ENCODE peak calls at places on chromosomes 4 and X, in nine cellular contexts. One of them, this sample, is unnamed.

GRCh38 chr4:81031389-81032173 is 1.1 kb downstream of the BMP3 start:
- DNase-seq in iris pigment epithelial cell: no peak
- DNase-seq in activated CD4-positive, CD25-positive, alpha-beta regulatory T cell: no peak
- DNase-seq in lower leg skin: no peak
- DNase-seq in astrocyte of the spinal cord: no peak
- DNase-seq in activated B cell treated with CpG ODN at 0.5 μM for 24 hours: no peak
- DNase-seq in mammary epithelial cell: no peak
- DNase-seq in foreskin keratinocyte: no peak
- DNase-seq in naive thymus-derived CD8-positive, alpha-beta T cell: no peak
- DNase-seq in this sample: no peak

GRCh38 chrX:1534321-1535168 is 2.4 kb downstream of the P2RY8 start:
- DNase-seq in mammary epithelial cell: no peak
- DNase-seq in iris pigment epithelial cell: no peak
- DNase-seq in activated CD4-positive, CD25-positive, alpha-beta regulatory T cell: no peak
- DNase-seq in foreskin keratinocyte: no peak
- DNase-seq in lower leg skin: no peak
- DNase-seq in activated B cell treated with CpG ODN at 0.5 μM for 24 hours: peak
- DNase-seq in naive thymus-derived CD8-positive, alpha-beta T cell: peak
- DNase-seq in astrocyte of the spinal cord: no peak
- DNase-seq in this sample: no peak

GRCh38 chrX:53678667-53679066 is 7.9 kb downstream of the HUWE1 start:
- DNase-seq in mammary epithelial cell: no peak
- DNase-seq in iris pigment epithelial cell: peak
- DNase-seq in naive thymus-derived CD8-positive, alpha-beta T cell: no peak
- DNase-seq in lower leg skin: no peak
- DNase-seq in activated CD4-positive, CD25-positive, alpha-beta regulatory T cell: no peak
- DNase-seq in astrocyte of the spinal cord: no peak
- DNase-seq in foreskin keratinocyte: no peak
- DNase-seq in activated B cell treated with CpG ODN at 0.5 μM for 24 hours: no peak
- DNase-seq in this sample: no peak

GRCh38 chrX:151359931-151360871 is 36.8 kb upstream of the VMA21 start:
- DNase-seq in mammary epithelial cell: peak
- DNase-seq in iris pigment epithelial cell: peak
- DNase-seq in astrocyte of the spinal cord: no peak
- DNase-seq in activated B cell treated with CpG ODN at 0.5 μM for 24 hours: peak
- DNase-seq in naive thymus-derived CD8-positive, alpha-beta T cell: peak
- DNase-seq in activated CD4-positive, CD25-positive, alpha-beta regulatory T cell: no peak
- DNase-seq in lower leg skin: no peak
- DNase-seq in foreskin keratinocyte: peak
- DNase-seq in this sample: peak

GRCh38 chr4:70902577-70903281 is 560 bp downstream of the MOB1B start:
- DNase-seq in astrocyte of the spinal cord: peak
- DNase-seq in foreskin keratinocyte: peak
- DNase-seq in activated B cell treated with CpG ODN at 0.5 μM for 24 hours: no peak
- DNase-seq in lower leg skin: no peak
- DNase-seq in naive thymus-derived CD8-positive, alpha-beta T cell: peak
- DNase-seq in activated CD4-positive, CD25-positive, alpha-beta regulatory T cell: peak
- DNase-seq in iris pigment epithelial cell: peak
- DNase-seq in mammary epithelial cell: no peak
- DNase-seq in this sample: peak

GRCh38 chrX:26848511-26848910 is 614.6 kb downstream of the PPP4R3C start:
- DNase-seq in lower leg skin: no peak
- DNase-seq in mammary epithelial cell: no peak
- DNase-seq in activated B cell treated with CpG ODN at 0.5 μM for 24 hours: no peak
- DNase-seq in iris pigment epithelial cell: peak
- DNase-seq in naive thymus-derived CD8-positive, alpha-beta T cell: no peak
- DNase-seq in astrocyte of the spinal cord: peak
- DNase-seq in activated CD4-positive, CD25-positive, alpha-beta regulatory T cell: no peak
- DNase-seq in foreskin keratinocyte: no peak
- DNase-seq in this sample: no peak

GRCh38 chr4:187615972-187616371 is 379.6 kb upstream of the ZFP42 start:
- DNase-seq in foreskin keratinocyte: no peak
- DNase-seq in mammary epithelial cell: no peak
- DNase-seq in activated CD4-positive, CD25-positive, alpha-beta regulatory T cell: no peak
- DNase-seq in naive thymus-derived CD8-positive, alpha-beta T cell: no peak
- DNase-seq in iris pigment epithelial cell: no peak
- DNase-seq in activated B cell treated with CpG ODN at 0.5 μM for 24 hours: no peak
- DNase-seq in astrocyte of the spinal cord: no peak
- DNase-seq in lower leg skin: no peak
- DNase-seq in this sample: no peak

GRCh38 chrX:17706676-17707075 is 30.6 kb upstream of the SCML1 start:
- DNase-seq in activated B cell treated with CpG ODN at 0.5 μM for 24 hours: no peak
- DNase-seq in astrocyte of the spinal cord: peak
- DNase-seq in lower leg skin: no peak
- DNase-seq in foreskin keratinocyte: peak
- DNase-seq in mammary epithelial cell: peak
- DNase-seq in activated CD4-positive, CD25-positive, alpha-beta regulatory T cell: no peak
- DNase-seq in naive thymus-derived CD8-positive, alpha-beta T cell: no peak
- DNase-seq in iris pigment epithelial cell: peak
- DNase-seq in this sample: no peak

GRCh38 chr4:112449708-112450107 is 66.3 kb downstream of the NEUROG2 start:
- DNase-seq in mammary epithelial cell: no peak
- DNase-seq in activated B cell treated with CpG ODN at 0.5 μM for 24 hours: no peak
- DNase-seq in iris pigment epithelial cell: no peak
- DNase-seq in foreskin keratinocyte: no peak
- DNase-seq in naive thymus-derived CD8-positive, alpha-beta T cell: no peak
- DNase-seq in astrocyte of the spinal cord: no peak
- DNase-seq in lower leg skin: no peak
- DNase-seq in activated CD4-positive, CD25-positive, alpha-beta regulatory T cell: no peak
- DNase-seq in this sample: no peak

GRCh38 chr4:147927377-147928137 is 195.7 kb downstream of the ARHGAP10 start:
- DNase-seq in mammary epithelial cell: no peak
- DNase-seq in astrocyte of the spinal cord: peak
- DNase-seq in activated B cell treated with CpG ODN at 0.5 μM for 24 hours: no peak
- DNase-seq in iris pigment epithelial cell: peak
- DNase-seq in activated CD4-positive, CD25-positive, alpha-beta regulatory T cell: no peak
- DNase-seq in lower leg skin: no peak
- DNase-seq in foreskin keratinocyte: no peak
- DNase-seq in naive thymus-derived CD8-positive, alpha-beta T cell: no peak
- DNase-seq in this sample: no peak

GRCh38 chrX:46072776-46073175 is 472.4 kb downstream of the ZNF674 start:
- DNase-seq in iris pigment epithelial cell: no peak
- DNase-seq in activated B cell treated with CpG ODN at 0.5 μM for 24 hours: no peak
- DNase-seq in foreskin keratinocyte: peak
- DNase-seq in astrocyte of the spinal cord: no peak
- DNase-seq in naive thymus-derived CD8-positive, alpha-beta T cell: no peak
- DNase-seq in mammary epithelial cell: peak
- DNase-seq in activated CD4-positive, CD25-positive, alpha-beta regulatory T cell: no peak
- DNase-seq in lower leg skin: no peak
- DNase-seq in this sample: no peak

GRCh38 chrX:148995661-148996060 is 495.2 kb downstream of the AFF2 start:
- DNase-seq in astrocyte of the spinal cord: no peak
- DNase-seq in activated B cell treated with CpG ODN at 0.5 μM for 24 hours: no peak
- DNase-seq in mammary epithelial cell: no peak
- DNase-seq in activated CD4-positive, CD25-positive, alpha-beta regulatory T cell: no peak
- DNase-seq in naive thymus-derived CD8-positive, alpha-beta T cell: no peak
- DNase-seq in iris pigment epithelial cell: no peak
- DNase-seq in lower leg skin: no peak
- DNase-seq in foreskin keratinocyte: peak
- DNase-seq in this sample: no peak

GRCh38 chr4:169312690-169313422 is 42.1 kb upstream of the SH3RF1 start:
- DNase-seq in activated CD4-positive, CD25-positive, alpha-beta regulatory T cell: no peak
- DNase-seq in mammary epithelial cell: no peak
- DNase-seq in activated B cell treated with CpG ODN at 0.5 μM for 24 hours: no peak
- DNase-seq in lower leg skin: no peak
- DNase-seq in astrocyte of the spinal cord: no peak
- DNase-seq in iris pigment epithelial cell: no peak
- DNase-seq in foreskin keratinocyte: peak
- DNase-seq in naive thymus-derived CD8-positive, alpha-beta T cell: no peak
- DNase-seq in this sample: no peak

GRCh38 chr4:67714955-67715354 is 14.0 kb upstream of the UBA6 start:
- DNase-seq in naive thymus-derived CD8-positive, alpha-beta T cell: no peak
- DNase-seq in lower leg skin: no peak
- DNase-seq in foreskin keratinocyte: no peak
- DNase-seq in activated B cell treated with CpG ODN at 0.5 μM for 24 hours: no peak
- DNase-seq in iris pigment epithelial cell: no peak
- DNase-seq in activated CD4-positive, CD25-positive, alpha-beta regulatory T cell: no peak
- DNase-seq in mammary epithelial cell: no peak
- DNase-seq in astrocyte of the spinal cord: no peak
- DNase-seq in this sample: no peak

GRCh38 chr4:123350726-123351125 is 45.9 kb upstream of the SPRY1 start:
- DNase-seq in activated CD4-positive, CD25-positive, alpha-beta regulatory T cell: no peak
- DNase-seq in naive thymus-derived CD8-positive, alpha-beta T cell: no peak
- DNase-seq in activated B cell treated with CpG ODN at 0.5 μM for 24 hours: no peak
- DNase-seq in astrocyte of the spinal cord: no peak
- DNase-seq in foreskin keratinocyte: no peak
- DNase-seq in mammary epithelial cell: no peak
- DNase-seq in lower leg skin: no peak
- DNase-seq in iris pigment epithelial cell: no peak
- DNase-seq in this sample: no peak

GRCh38 chrX:109795682-109796081 is 62.6 kb upstream of the ACSL4 start:
- DNase-seq in naive thymus-derived CD8-positive, alpha-beta T cell: no peak
- DNase-seq in astrocyte of the spinal cord: no peak
- DNase-seq in foreskin keratinocyte: peak
- DNase-seq in lower leg skin: no peak
- DNase-seq in iris pigment epithelial cell: no peak
- DNase-seq in activated CD4-positive, CD25-positive, alpha-beta regulatory T cell: no peak
- DNase-seq in activated B cell treated with CpG ODN at 0.5 μM for 24 hours: no peak
- DNase-seq in mammary epithelial cell: no peak
- DNase-seq in this sample: no peak

GRCh38 chr4:26647523-26648224 is 63.8 kb downstream of the TBC1D19 start:
- DNase-seq in activated B cell treated with CpG ODN at 0.5 μM for 24 hours: no peak
- DNase-seq in lower leg skin: no peak
- DNase-seq in foreskin keratinocyte: no peak
- DNase-seq in iris pigment epithelial cell: no peak
- DNase-seq in naive thymus-derived CD8-positive, alpha-beta T cell: no peak
- DNase-seq in astrocyte of the spinal cord: no peak
- DNase-seq in mammary epithelial cell: no peak
- DNase-seq in activated CD4-positive, CD25-positive, alpha-beta regulatory T cell: no peak
- DNase-seq in this sample: no peak

GRCh38 chr4:82125170-82125862 is 248.5 kb downstream of the HNRNPD start:
- DNase-seq in mammary epithelial cell: no peak
- DNase-seq in activated B cell treated with CpG ODN at 0.5 μM for 24 hours: no peak
- DNase-seq in naive thymus-derived CD8-positive, alpha-beta T cell: no peak
- DNase-seq in activated CD4-positive, CD25-positive, alpha-beta regulatory T cell: no peak
- DNase-seq in lower leg skin: no peak
- DNase-seq in iris pigment epithelial cell: no peak
- DNase-seq in astrocyte of the spinal cord: no peak
- DNase-seq in foreskin keratinocyte: no peak
- DNase-seq in this sample: no peak

GRCh38 chr4:10347281-10347795 is 109.9 kb downstream of the ZNF518B start:
- DNase-seq in foreskin keratinocyte: peak
- DNase-seq in lower leg skin: no peak
- DNase-seq in naive thymus-derived CD8-positive, alpha-beta T cell: no peak
- DNase-seq in activated CD4-positive, CD25-positive, alpha-beta regulatory T cell: no peak
- DNase-seq in iris pigment epithelial cell: no peak
- DNase-seq in astrocyte of the spinal cord: no peak
- DNase-seq in activated B cell treated with CpG ODN at 0.5 μM for 24 hours: no peak
- DNase-seq in mammary epithelial cell: peak
- DNase-seq in this sample: no peak

GRCh38 chrX:133056341-133056740 is 40.6 kb downstream of the USP26 start:
- DNase-seq in activated CD4-positive, CD25-positive, alpha-beta regulatory T cell: no peak
- DNase-seq in lower leg skin: no peak
- DNase-seq in foreskin keratinocyte: peak
- DNase-seq in activated B cell treated with CpG ODN at 0.5 μM for 24 hours: no peak
- DNase-seq in mammary epithelial cell: peak
- DNase-seq in naive thymus-derived CD8-positive, alpha-beta T cell: no peak
- DNase-seq in astrocyte of the spinal cord: no peak
- DNase-seq in iris pigment epithelial cell: no peak
- DNase-seq in this sample: no peak

GRCh38 chr4:117064297-117064696 is 21.1 kb downstream of the TRAM1L1 start:
- DNase-seq in astrocyte of the spinal cord: peak
- DNase-seq in naive thymus-derived CD8-positive, alpha-beta T cell: no peak
- DNase-seq in iris pigment epithelial cell: peak
- DNase-seq in activated B cell treated with CpG ODN at 0.5 μM for 24 hours: no peak
- DNase-seq in lower leg skin: no peak
- DNase-seq in activated CD4-positive, CD25-positive, alpha-beta regulatory T cell: no peak
- DNase-seq in foreskin keratinocyte: peak
- DNase-seq in mammary epithelial cell: peak
- DNase-seq in this sample: no peak

GRCh38 chr4:165874072-165874798 is 1.2 kb downstream of the TLL1 start:
- DNase-seq in naive thymus-derived CD8-positive, alpha-beta T cell: no peak
- DNase-seq in lower leg skin: peak
- DNase-seq in astrocyte of the spinal cord: peak
- DNase-seq in activated B cell treated with CpG ODN at 0.5 μM for 24 hours: no peak
- DNase-seq in foreskin keratinocyte: peak
- DNase-seq in activated CD4-positive, CD25-positive, alpha-beta regulatory T cell: no peak
- DNase-seq in mammary epithelial cell: peak
- DNase-seq in iris pigment epithelial cell: no peak
- DNase-seq in this sample: no peak

GRCh38 chr4:177256950-177257349 is 52.7 kb upstream of the NEIL3 start:
- DNase-seq in foreskin keratinocyte: no peak
- DNase-seq in astrocyte of the spinal cord: no peak
- DNase-seq in lower leg skin: no peak
- DNase-seq in activated B cell treated with CpG ODN at 0.5 μM for 24 hours: no peak
- DNase-seq in naive thymus-derived CD8-positive, alpha-beta T cell: no peak
- DNase-seq in activated CD4-positive, CD25-positive, alpha-beta regulatory T cell: no peak
- DNase-seq in mammary epithelial cell: no peak
- DNase-seq in iris pigment epithelial cell: no peak
- DNase-seq in this sample: no peak

This sample was measured in COLO829.